ENCODE peak calls at places on chromosomes 2 and 18, in four cellular contexts. G is HCT116, D is SK-N-SH, R is HepG2. F is an unnamed sample.
A peak's percentile ranks its signal among the peaks of the same experiment; 100 is the strongest.

GRCh38 chr18:79924814-79925655 is 26.4 kb downstream of the SLC66A2 start:
- DNase-seq in G (no peak), R (no peak), D (no peak), F (no peak)

GRCh38 chr2:2910259-2910658 is 467.4 kb downstream of the EIPR1 start:
- DNase-seq in G (no peak), R (no peak), D (no peak), F (no peak)

GRCh38 chr2:11248-11941 is 34.9 kb downstream of the FAM110C start:
- DNase-seq in G (peak; percentile 75), R (peak; percentile 78), D (no peak), F (no peak)

GRCh38 chr2:19109521-19109920 is 248.9 kb downstream of the OSR1 start:
- DNase-seq in D (no peak), R (no peak), G (no peak), F (no peak)

GRCh38 chr2:44881856-44882255 is 59.6 kb upstream of the SIX3 start:
- DNase-seq in D (no peak), R (no peak), G (no peak), F (no peak)

GRCh38 chr18:31553800-31554199 is 37.9 kb upstream of the TTR start:
- DNase-seq in D (no peak), G (peak; percentile 13), R (no peak), F (no peak)

GRCh38 chr2:172599917-172600316 is 44.0 kb downstream of the PDK1 start:
- DNase-seq in D (no peak), G (no peak), R (no peak), F (no peak)

GRCh38 chr2:237128845-237129592 is 43.3 kb downstream of the COPS8 start:
- DNase-seq in G (no peak), R (no peak), D (no peak), F (no peak)

GRCh38 chr2:239225456-239225855 is 175.4 kb downstream of the HDAC4 start:
- DNase-seq in D (no peak), R (no peak), G (no peak), F (no peak)

GRCh38 chr18:55582325-55582724 is 5.7 kb downstream of the TCF4 start:
- DNase-seq in R (no peak), D (no peak), G (no peak), F (no peak)

GRCh38 chr18:54558609-54559585 is 32.1 kb upstream of the DYNAP start:
- DNase-seq in G (no peak), R (peak; percentile 11), D (peak; percentile 17), F (peak; percentile 5)
- TF ChIP-seq JUND in G (no peak), R (no peak), D (no peak), F (no peak)

GRCh38 chr2:212354382-212354781 is 184.2 kb downstream of the ERBB4 start:
- DNase-seq in R (peak; percentile 48), G (no peak), D (no peak), F (no peak)
- TF ChIP-seq JUND in R (no peak), G (no peak), D (no peak), F (no peak)

GRCh38 chr2:161238264-161238558 is 70.0 kb upstream of the PSMD14 start:
- DNase-seq in G (no peak), D (no peak), R (no peak), F (no peak)
- TF ChIP-seq JUND in G (no peak), D (no peak), R (no peak), F (no peak)

GRCh38 chr18:62847081-62847480 is 131.7 kb downstream of the PHLPP1 start:
- DNase-seq in G (no peak), D (no peak), R (no peak), F (no peak)

GRCh38 chr18:62846334-62846733 is 131.0 kb downstream of the PHLPP1 start:
- DNase-seq in G (no peak), D (no peak), R (no peak), F (no peak)

GRCh38 chr18:62841405-62841804 is 126.1 kb downstream of the PHLPP1 start:
- DNase-seq in R (no peak), D (no peak), G (no peak), F (no peak)

GRCh38 chr18:62842898-62843297 is 127.6 kb downstream of the PHLPP1 start:
- DNase-seq in G (no peak), D (no peak), R (no peak), F (no peak)

DNA sequence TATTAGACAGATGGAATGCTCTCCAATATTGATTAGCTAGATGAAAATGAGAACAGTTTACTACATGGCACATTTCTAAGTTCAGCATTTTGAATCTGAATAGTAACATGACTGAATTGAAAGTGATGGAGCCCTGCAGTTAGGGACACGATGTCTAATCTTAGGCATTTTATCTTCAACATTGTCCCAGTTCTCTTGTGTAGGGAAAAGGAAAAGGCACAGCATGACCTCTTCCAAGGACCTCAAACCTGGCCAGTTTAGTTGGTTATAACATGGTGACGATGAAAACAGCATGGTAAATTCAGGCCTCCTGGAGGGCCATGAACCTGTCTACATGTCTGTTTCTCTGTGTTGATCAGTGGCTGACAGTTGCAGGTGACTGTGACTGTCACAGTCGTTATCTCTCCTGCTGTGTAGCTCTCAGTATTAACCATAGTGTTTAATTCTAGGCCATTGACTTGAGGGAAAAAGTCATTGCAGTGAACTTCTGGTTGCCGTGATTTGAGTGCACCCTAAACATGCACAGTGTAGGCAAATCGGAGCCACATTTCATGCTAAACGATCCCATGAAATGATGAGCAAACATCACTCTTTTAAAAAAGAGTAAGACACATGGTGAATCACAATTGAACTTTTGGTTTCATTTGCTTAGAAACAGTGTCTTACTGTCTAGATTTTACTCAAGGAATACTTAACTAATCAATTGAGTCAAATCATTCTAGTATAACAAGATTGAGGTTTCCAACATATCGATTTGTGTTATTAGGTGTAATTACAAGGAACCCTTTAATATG is 129.7 kb downstream of the PHLPP1 start:
- DNase-seq in D (no peak), R (no peak), G (no peak), F (no peak)
- TF ChIP-seq JUND in D (no peak), R (no peak), G (no peak), F (no peak)

GRCh38 chr2:187252063-187252462 is 196.0 kb downstream of the CALCRL start:
- DNase-seq in G (no peak), R (no peak), D (no peak), F (no peak)
- TF ChIP-seq JUND in G (no peak), R (no peak), D (no peak), F (no peak)

DNA sequence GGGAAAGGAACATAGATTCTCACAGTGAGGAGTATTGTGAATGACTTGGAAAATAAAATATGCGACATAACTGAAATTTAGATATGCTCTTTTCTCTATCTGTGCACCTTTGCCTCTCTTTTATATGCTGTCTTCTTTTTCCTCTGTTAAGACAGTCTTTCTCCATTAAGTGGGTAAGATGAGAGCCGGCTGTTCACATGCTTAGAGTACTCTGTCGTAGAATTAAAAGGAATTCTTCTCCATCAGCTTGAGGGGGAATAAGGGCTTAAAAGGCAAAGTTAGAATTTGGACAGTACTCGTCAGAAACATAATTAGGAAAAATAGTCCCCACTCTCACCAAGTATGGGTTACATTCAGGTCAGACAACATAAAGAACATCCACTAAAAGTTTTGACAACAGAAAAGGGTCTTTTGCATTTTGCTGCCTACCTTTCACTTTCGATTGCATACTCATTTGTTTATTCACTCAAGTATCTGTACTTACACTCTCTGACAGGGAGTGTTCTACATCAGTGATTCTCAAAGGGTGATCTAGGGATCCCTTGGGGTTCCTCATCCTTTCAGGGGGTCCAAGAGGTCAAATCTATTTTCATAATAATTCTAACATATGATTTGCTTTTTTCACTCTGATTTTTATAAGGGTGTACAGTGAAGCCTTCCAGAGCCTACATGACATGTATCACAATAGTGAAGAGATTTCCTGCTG is 48.0 kb downstream of the ARHGAP15 start:
- DNase-seq in D (no peak), R (no peak), G (no peak), F (no peak)
- TF ChIP-seq JUND in D (no peak), R (no peak), G (no peak), F (no peak)

DNA sequence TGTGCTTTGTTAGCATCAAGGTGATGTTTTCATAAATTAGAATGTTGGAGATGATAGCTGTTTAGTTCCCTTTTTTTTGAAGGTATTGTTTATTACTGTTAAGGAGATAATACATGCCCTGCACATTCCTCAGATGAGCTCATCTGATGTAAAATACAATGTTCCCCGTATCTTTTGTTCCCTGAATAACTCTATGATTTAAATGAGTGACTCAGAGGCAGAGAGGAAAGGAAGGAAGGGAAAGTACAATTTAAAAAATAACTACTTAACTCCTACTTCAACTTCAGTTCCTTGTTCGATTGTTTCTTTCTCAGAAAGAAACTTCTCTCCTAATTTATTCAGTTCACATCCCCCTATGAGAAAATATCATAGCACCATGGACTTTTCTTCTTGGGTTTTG is 208.7 kb downstream of the KCNE4 start:
- DNase-seq in R (no peak), D (no peak), G (no peak), F (no peak)
- TF ChIP-seq JUND in R (no peak), D (peak; percentile 67), G (no peak), F (no peak)

DNA sequence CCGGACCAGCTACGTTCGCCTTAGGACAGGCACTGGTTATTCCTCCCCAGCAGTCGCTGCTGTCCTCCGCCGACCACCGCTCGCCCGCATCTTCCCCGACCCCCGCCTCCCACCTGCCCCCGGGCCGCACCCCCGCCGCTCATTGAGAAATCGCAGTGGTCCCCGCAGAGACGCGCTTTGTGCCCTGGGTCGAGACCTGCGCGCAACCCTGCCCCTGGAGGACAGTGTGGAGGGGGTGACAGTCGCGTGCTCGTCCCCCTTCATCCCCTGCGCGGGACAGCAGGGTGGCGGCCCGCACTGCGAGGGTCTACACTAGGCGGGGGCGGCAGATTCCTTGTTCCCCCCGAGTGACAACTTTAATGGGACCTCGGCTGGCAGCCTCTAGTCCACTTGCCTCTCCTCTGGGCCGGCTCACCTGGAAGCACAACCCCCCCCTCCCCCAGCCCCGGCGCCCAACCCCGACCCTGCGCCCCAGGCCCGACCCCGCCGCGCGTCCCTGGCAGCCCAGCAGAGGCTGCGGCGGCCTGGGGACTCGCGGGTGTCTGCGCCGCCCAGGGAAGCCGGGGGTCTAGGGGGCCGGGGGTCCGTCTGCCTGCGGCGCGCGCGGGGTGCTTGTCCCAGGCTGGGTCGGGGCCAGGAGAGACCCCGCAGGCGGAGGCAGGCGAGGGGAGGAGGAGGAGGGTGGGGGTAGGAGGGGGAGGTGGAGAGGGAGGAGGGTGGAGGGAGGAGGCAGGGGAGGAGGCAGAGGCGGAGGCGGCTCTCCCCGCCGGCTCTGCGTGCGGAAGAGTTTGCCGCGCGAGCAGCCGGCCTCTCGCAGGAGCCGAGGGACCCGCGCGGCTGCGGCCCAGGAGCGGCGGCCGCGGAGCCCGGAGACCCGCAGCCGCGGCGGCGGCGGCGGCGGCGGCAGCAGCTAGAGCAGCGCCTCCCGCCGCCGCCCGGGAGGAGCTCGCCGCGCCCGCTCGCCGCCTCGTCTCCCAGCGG is at the start of gene NPAS2:
- DNase-seq in G (no peak), R (peak; percentile 35), D (peak; percentile 78), F (peak; percentile 32)
- TF ChIP-seq JUND in G (no peak), R (no peak), D (no peak), F (no peak)

DNA sequence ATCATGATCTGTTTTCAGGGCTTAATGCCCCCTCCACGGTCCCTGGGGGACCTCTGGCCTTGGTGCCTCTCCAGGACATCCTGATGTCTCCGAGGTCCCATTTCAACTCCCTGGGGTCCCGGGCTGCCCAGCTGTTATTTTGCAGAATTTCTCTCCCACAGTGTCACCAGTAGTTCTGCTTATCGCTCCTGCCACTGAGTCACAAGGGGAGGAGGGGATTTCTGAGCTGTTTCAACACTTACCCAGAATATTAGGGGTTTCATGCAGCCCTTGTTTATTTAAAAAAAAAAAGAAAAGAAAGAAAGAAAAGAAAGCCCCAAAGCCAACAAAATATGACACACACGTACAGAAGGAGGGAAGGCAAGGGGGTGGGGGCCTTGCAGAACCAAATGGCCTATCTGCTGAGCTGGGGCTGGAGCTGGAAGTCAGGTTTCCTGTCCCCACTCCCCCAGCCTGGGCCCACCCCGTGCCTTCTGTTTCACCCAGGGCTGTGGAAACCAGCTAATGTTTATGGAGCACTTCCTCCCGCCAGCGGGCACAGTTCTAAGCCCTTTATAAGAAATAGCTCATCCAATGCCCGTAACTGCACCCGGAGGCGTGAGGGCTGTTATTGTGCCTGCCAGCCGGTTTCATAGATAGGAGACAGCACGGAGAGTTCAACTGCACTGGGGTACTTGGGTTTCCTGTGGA is 8.4 kb upstream of the ARID5A start:
- DNase-seq in G (no peak), R (no peak), D (no peak), F (no peak)
- TF ChIP-seq JUND in G (no peak), R (no peak), D (no peak), F (no peak)

GRCh38 chr2:168538534-168538933 is 82.5 kb downstream of the CERS6 start:
- DNase-seq in R (no peak), G (no peak), D (no peak), F (no peak)
- TF ChIP-seq JUND in R (no peak), G (no peak), D (no peak), F (no peak)

F was measured in T47D.